ENCODE peak calls at places on chromosomes 3 and 15, in eight cellular contexts. R is body of pancreas; O is T-helper 17 cell; W is GM23248; G is colonic mucosa; K is neuronal stem cell; V is CD8-positive, alpha-beta T cell; Y is tibial artery. B is an unnamed sample.
A peak's percentile ranks its signal among the peaks of the same experiment; 100 is the strongest.

GRCh38 chr15:101159096-101159935 is 92.5 kb downstream of the CHSY1 start:
- DNase-seq in R (no peak), K (no peak), O (no peak), Y (no peak), V (no peak), W (no peak), G (no peak), B (no peak)

GRCh38 chr3:149641011-149641728 is 16.7 kb downstream of the WWTR1 start:
- DNase-seq in K (no peak), R (no peak), Y (no peak), O (no peak), G (no peak), W (peak; percentile 44), V (no peak), B (no peak)

GRCh38 chr15:101710806-101711205 is 13.5 kb downstream of the TARS3 start:
- DNase-seq in W (peak; percentile 70), G (no peak), Y (no peak), R (no peak), V (no peak), K (no peak), O (no peak), B (no peak)

GRCh38 chr3:144549161-144549560 is 577.5 kb downstream of the DIPK2A start:
- DNase-seq in R (no peak), K (peak; percentile 33), V (no peak), O (no peak), W (no peak), Y (no peak), G (no peak), B (no peak)

GRCh38 chr15:41994171-41994650 is 21.9 kb upstream of the EHD4 start:
- DNase-seq in O (no peak), V (no peak), R (no peak), W (no peak), Y (no peak), G (no peak), K (no peak), B (no peak)

GRCh38 chr3:194536883-194537637 is 50.3 kb upstream of the ATP13A3 start:
- DNase-seq in O (no peak), K (no peak), W (peak; percentile 20), V (no peak), G (peak; percentile 92), R (peak; percentile 83), Y (peak; percentile 35), B (no peak)

GRCh38 chr3:137992592-137992991 is 17.4 kb upstream of the CLDN18 start:
- DNase-seq in G (no peak), R (no peak), K (no peak), V (no peak), W (peak; percentile 19), O (no peak), Y (no peak), B (no peak)

GRCh38 chr15:43232289-43232874 is 11.6 kb upstream of the EPB42 start:
- DNase-seq in G (no peak), Y (no peak), W (peak; percentile 32), R (no peak), V (no peak), K (no peak), O (no peak), B (no peak)

GRCh38 chr3:188248036-188248561 is 94.1 kb downstream of the LPP start:
- DNase-seq in R (no peak), W (no peak), Y (no peak), K (no peak), G (peak; percentile 66), O (no peak), V (no peak), B (no peak)

GRCh38 chr15:36742696-36743095 is 163.3 kb downstream of the CDIN1 start:
- DNase-seq in O (no peak), V (no peak), Y (no peak), G (no peak), K (no peak), R (no peak), W (no peak), B (no peak)

GRCh38 chr3:187150599-187150998 is 11.3 kb upstream of the RPL39L start:
- DNase-seq in G (peak; percentile 34), V (peak; percentile 55), Y (peak; percentile 30), R (peak; percentile 15), K (no peak), W (no peak), O (peak; percentile 50), B (peak; percentile 59)

GRCh38 chr3:59456852-59457485 is 407.1 kb upstream of the CFAP20DC start:
- DNase-seq in Y (no peak), R (no peak), V (no peak), G (no peak), K (no peak), W (no peak), O (no peak), B (no peak)

GRCh38 chr15:44722011-44722410 is 10.7 kb downstream of the B2M start:
- DNase-seq in R (no peak), K (no peak), Y (no peak), W (no peak), G (no peak), V (no peak), O (no peak), B (no peak)

GRCh38 chr3:152270145-152270870 is 1.6 kb downstream of the MBNL1 start:
- DNase-seq in Y (no peak), W (peak; percentile 53), G (no peak), V (no peak), R (no peak), O (no peak), K (no peak), B (no peak)

GRCh38 chr3:143718463-143718862 is 129.8 kb downstream of the SLC9A9 start:
- DNase-seq in O (no peak), K (no peak), R (no peak), W (no peak), G (no peak), Y (no peak), V (no peak), B (peak; percentile 32)

GRCh38 chr3:58041826-58042324 is 33.7 kb downstream of the FLNB start:
- DNase-seq in R (no peak), Y (no peak), V (no peak), W (peak; percentile 63), G (no peak), K (no peak), O (no peak), B (no peak)

GRCh38 chr3:9793161-9793781 is 389 bp downstream of the ARPC4 start:
- DNase-seq in W (peak; percentile 83), G (peak; percentile 60), Y (peak; percentile 38), O (peak; percentile 15), V (no peak), R (no peak), K (no peak), B (no peak)

GRCh38 chr3:27559835-27560234 is 75.7 kb upstream of the SLC4A7 start:
- DNase-seq in R (peak; percentile 11), W (peak; percentile 89), K (no peak), O (no peak), V (no peak), Y (peak; percentile 72), G (peak; percentile 29), B (no peak)

GRCh38 chr3:1908651-1909445 is 189.8 kb upstream of the CNTN4 start:
- DNase-seq in Y (no peak), R (no peak), W (no peak), V (no peak), O (no peak), K (no peak), G (no peak), B (no peak)
- H3K9me3 ChIP-seq in Y (no peaks in the 10 kb centered on the region), R (no peaks in the 10 kb centered on the region), W (no peaks in the 10 kb centered on the region), V (no peaks in the 10 kb centered on the region), O (no peaks in the 10 kb centered on the region), K (no peaks in the 10 kb centered on the region), G (no peaks in the 10 kb centered on the region), B (no peaks in the 10 kb centered on the region)

DNA sequence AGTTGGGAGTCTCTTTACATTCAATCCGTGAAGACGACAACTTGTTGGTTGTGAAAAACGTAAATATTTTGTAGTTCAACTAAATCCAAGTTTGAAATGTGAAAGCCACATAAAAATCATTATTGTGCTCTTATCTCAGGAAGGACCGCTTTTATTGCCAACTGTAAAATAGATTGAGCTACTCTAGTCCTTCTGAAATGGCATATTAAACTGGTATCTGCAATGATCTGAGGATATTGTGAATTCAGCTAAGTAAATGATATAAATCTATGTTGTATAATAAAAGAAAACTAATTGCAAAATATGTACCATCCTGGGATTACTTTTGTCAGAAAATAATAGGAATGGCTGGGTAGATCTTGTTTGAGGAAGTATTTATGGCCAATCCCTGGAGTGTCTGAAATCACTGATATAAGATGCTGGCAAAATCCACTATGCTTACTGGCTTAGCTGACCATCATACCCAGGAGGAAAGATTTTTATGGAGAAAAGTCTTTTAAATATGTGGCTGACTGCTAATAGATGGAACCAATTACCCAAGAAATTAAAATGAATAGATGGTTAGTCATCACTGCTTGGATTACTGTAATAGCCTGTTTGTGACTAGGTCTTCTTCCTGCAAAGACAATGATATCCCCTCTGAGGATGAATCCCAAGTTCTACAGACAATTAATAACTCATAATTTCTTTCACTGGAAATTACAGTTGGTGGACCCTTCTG is 191.8 kb downstream of the SEMA6D start:
- DNase-seq in O (no peak), G (no peak), K (no peak), W (peak; percentile 6), V (no peak), R (no peak), Y (no peak), B (no peak)
- H3K9me3 ChIP-seq in O (no peaks in the 10 kb centered on the region), G (no peaks in the 10 kb centered on the region), K (no peaks in the 10 kb centered on the region), W (no peaks in the 10 kb centered on the region), V (no peaks in the 10 kb centered on the region), R (no peaks in the 10 kb centered on the region), Y (no peaks in the 10 kb centered on the region), B (no peaks in the 10 kb centered on the region)

GRCh38 chr3:6602329-6602728 is 258.6 kb upstream of the GRM7 start:
- DNase-seq in R (no peak), O (no peak), W (peak; percentile 0), V (no peak), K (no peak), G (no peak), Y (no peak), B (no peak)

GRCh38 chr3:6608843-6609242 is 252.1 kb upstream of the GRM7 start:
- DNase-seq in G (no peak), Y (no peak), V (no peak), R (no peak), W (no peak), O (no peak), K (no peak), B (no peak)

GRCh38 chr3:6601374-6601773 is 259.5 kb upstream of the GRM7 start:
- DNase-seq in W (no peak), O (no peak), Y (no peak), K (no peak), G (no peak), V (no peak), R (no peak), B (no peak)

GRCh38 chr3:6600237-6600636 is 260.7 kb upstream of the GRM7 start:
- DNase-seq in W (no peak), O (no peak), Y (no peak), G (no peak), V (no peak), K (no peak), R (no peak), B (no peak)

GRCh38 chr3:6605245-6605644 is 255.7 kb upstream of the GRM7 start:
- DNase-seq in W (no peak), R (no peak), Y (no peak), G (no peak), V (no peak), K (no peak), O (no peak), B (no peak)
- H3K9me3 ChIP-seq in W (peaks cover 3% of the 10 kb centered on the region), R (no peaks in the 10 kb centered on the region), Y (no peaks in the 10 kb centered on the region), G (no peaks in the 10 kb centered on the region), V (no peaks in the 10 kb centered on the region), K (no peaks in the 10 kb centered on the region), O (no peaks in the 10 kb centered on the region), B (no peaks in the 10 kb centered on the region)

GRCh38 chr3:39294446-39295183 is 14.8 kb upstream of the CX3CR1 start:
- DNase-seq in K (no peak), G (no peak), W (no peak), R (no peak), V (peak; percentile 14), Y (no peak), O (no peak), B (no peak)
- H3K9me3 ChIP-seq in K (no peaks in the 10 kb centered on the region), G (no peaks in the 10 kb centered on the region), W (no peaks in the 10 kb centered on the region), R (no peaks in the 10 kb centered on the region), V (peaks cover 4% of the 10 kb centered on the region), Y (no peaks in the 10 kb centered on the region), O (no peaks in the 10 kb centered on the region), B (no peaks in the 10 kb centered on the region)

GRCh38 chr3:118029049-118029448 is 1005.6 kb downstream of the IGSF11 start:
- DNase-seq in V (no peak), Y (no peak), G (no peak), W (no peak), O (no peak), R (no peak), K (no peak), B (no peak)
- H3K9me3 ChIP-seq in V (no peaks in the 10 kb centered on the region), Y (peaks cover 8% of the 10 kb centered on the region), G (no peaks in the 10 kb centered on the region), W (no peaks in the 10 kb centered on the region), O (no peaks in the 10 kb centered on the region), R (no peaks in the 10 kb centered on the region), K (no peaks in the 10 kb centered on the region), B (no peaks in the 10 kb centered on the region)